ENCODE peak calls at places on chromosome 11, in seven cellular contexts. H is neural progenitor cell; F is CD8-positive, alpha-beta T cell; Y is right lobe of liver; E is HL-60; K is upper lobe of right lung; J is left ventricle myocardium inferior. W is an unnamed sample.

GRCh38 chr11:122697636-122698167 is 42.2 kb downstream of the UBASH3B start:
- DNase-seq in F (peak), E (peak), Y (no peak), K (no peak), J (no peak), H (no peak), W (no peak)

GRCh38 chr11:107157809-107158187 is 139.5 kb upstream of the GUCY1A2 start:
- DNase-seq in F (no peak), H (no peak), E (no peak), Y (no peak), K (no peak), J (no peak), W (no peak)

GRCh38 chr11:72038491-72038890 is 39.8 kb downstream of the IL18BP start:
- DNase-seq in F (no peak), Y (no peak), E (no peak), K (no peak), H (no peak), J (peak), W (no peak)

GRCh38 chr11:108324587-108324986 is 101.7 kb downstream of the ATM start:
- DNase-seq in F (no peak), Y (no peak), H (no peak), J (no peak), K (no peak), E (no peak), W (no peak)

GRCh38 chr11:121035823-121036222 is 11.9 kb downstream of the TBCEL start:
- DNase-seq in Y (no peak), E (no peak), F (no peak), H (no peak), J (no peak), K (no peak), W (no peak)

GRCh38 chr11:19240420-19241259 is at the start of gene E2F8:
- DNase-seq in K (peak), F (peak), J (peak), Y (peak), H (peak), E (peak), W (peak)

GRCh38 chr11:67731583-67731982 is 57.2 kb upstream of the ALDH3B2 start:
- DNase-seq in Y (no peak), E (no peak), J (no peak), H (no peak), F (no peak), K (no peak), W (no peak)

GRCh38 chr11:111777094-111778046 is 11.2 kb upstream of the PPP2R1B start:
- DNase-seq in H (peak), E (no peak), Y (no peak), J (no peak), F (no peak), K (no peak), W (peak)

GRCh38 chr11:94909371-94909820 is 64.0 kb downstream of the CWC15 start:
- DNase-seq in F (no peak), K (no peak), J (no peak), E (no peak), H (no peak), Y (no peak), W (no peak)

GRCh38 chr11:2549080-2549479 is 104.3 kb downstream of the KCNQ1 start:
- DNase-seq in Y (peak), F (no peak), K (no peak), E (no peak), H (no peak), J (no peak), W (no peak)

GRCh38 chr11:57904369-57904768 is 119.3 kb upstream of the OR9Q1 start:
- DNase-seq in E (no peak), K (no peak), J (no peak), Y (no peak), H (no peak), F (no peak), W (no peak)

GRCh38 chr11:78140392-78141077 is 1.1 kb upstream of the ALG8 start:
- DNase-seq in H (no peak), Y (no peak), F (no peak), E (no peak), K (no peak), J (no peak), W (no peak)

GRCh38 chr11:57444362-57445074 is 15.8 kb upstream of the RTN4RL2 start:
- DNase-seq in K (no peak), F (no peak), H (no peak), Y (no peak), E (no peak), J (no peak), W (no peak)

GRCh38 chr11:71555508-71555907 is 7.3 kb downstream of the KRTAP5-9 start:
- DNase-seq in F (no peak), K (no peak), H (no peak), J (no peak), Y (no peak), E (no peak), W (no peak)

GRCh38 chr11:18312663-18313420 is 9.1 kb downstream of the HPS5 start:
- DNase-seq in H (no peak), J (no peak), Y (no peak), F (no peak), K (no peak), E (no peak), W (no peak)

GRCh38 chr11:37830532-37830931 is 1232.5 kb upstream of the RAG2 start:
- DNase-seq in F (no peak), Y (no peak), H (no peak), E (no peak), K (no peak), J (no peak), W (no peak)

GRCh38 chr11:2293396-2294339 is 8.1 kb downstream of the C11orf21 start:
- DNase-seq in Y (no peak), K (peak), H (peak), J (no peak), F (no peak), E (no peak), W (no peak)

GRCh38 chr11:67179892-67180490 is 60.9 kb downstream of the KDM2A start:
- DNase-seq in E (no peak), K (no peak), J (no peak), Y (no peak), F (no peak), H (no peak), W (no peak)

GRCh38 chr11:57288771-57289579 is 35.8 kb downstream of the TNKS1BP1 start:
- DNase-seq in H (peak), F (no peak), K (no peak), E (no peak), J (no peak), Y (peak), W (no peak)

GRCh38 chr11:2214527-2215229 is 43.1 kb upstream of the TH start:
- DNase-seq in J (no peak), K (peak), H (no peak), Y (peak), F (no peak), E (no peak), W (no peak)

GRCh38 chr11:27100534-27100933 is 59.9 kb downstream of the BBOX1 start:
- DNase-seq in Y (no peak), H (no peak), E (no peak), F (no peak), J (no peak), K (no peak), W (no peak)

GRCh38 chr11:76810151-76810853 is 27.1 kb downstream of the TSKU start:
- DNase-seq in E (no peak), F (no peak), H (no peak), K (no peak), J (no peak), Y (no peak), W (no peak)

GRCh38 chr11:21412652-21413383 is 743.4 kb downstream of the NELL1 start:
- DNase-seq in E (no peak), J (no peak), K (no peak), F (no peak), H (no peak), Y (no peak), W (no peak)

GRCh38 chr11:2781413-2782274 is 81.8 kb upstream of the KCNQ1OT1 start:
- DNase-seq in F (no peak), Y (peak), J (peak), E (no peak), K (peak), H (no peak), W (no peak)

GRCh38 chr11:101224221-101224620 is 94.6 kb upstream of the PGR start:
- DNase-seq in E (no peak), H (no peak), J (no peak), K (no peak), F (no peak), Y (no peak), W (no peak)

DNA sequence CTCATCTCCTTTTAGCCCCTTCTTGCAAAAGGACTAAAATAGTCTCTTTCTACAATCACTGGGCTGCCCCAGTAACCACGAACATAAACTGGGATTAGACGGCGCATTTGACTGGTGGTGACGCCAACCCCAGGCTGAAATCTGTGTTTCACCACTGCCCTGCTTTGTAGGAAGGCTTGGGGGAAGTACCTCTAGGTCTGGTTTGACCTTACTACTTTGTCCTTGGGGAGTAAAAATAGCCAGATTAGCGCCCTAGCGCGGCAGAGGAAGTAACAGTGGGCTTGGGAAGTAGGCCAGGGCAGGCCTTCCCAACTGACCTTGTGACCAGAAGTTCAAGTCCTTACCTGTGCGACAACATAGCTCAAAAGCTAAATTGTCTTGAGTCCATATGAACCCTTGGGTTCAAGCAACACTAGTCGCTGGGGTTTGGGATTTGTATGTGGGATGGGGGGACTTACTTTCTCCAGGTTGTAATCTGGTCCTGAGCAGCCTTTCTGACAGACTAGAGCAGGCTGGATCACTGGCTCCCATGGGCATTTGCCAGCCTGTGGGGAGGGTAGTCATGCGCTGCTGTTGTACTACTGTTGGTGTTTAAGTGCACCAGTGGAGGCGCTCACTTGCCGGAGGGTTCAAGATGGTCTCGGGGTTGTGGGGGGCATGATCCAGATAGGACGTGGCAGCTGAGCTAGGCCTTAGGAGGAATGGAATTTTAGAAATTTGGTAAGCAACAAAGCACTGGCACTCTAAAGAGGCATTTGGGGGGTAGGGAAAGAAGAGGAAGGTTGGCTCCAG is 953 bp upstream of the PACS1 start:
- DNase-seq in E (no peak), F (peak), H (no peak), Y (peak), J (peak), K (no peak), W (peak)
- TF ChIP-seq CTCF in E (no peak), F (no peak), H (peak), Y (no peak), J (no peak), K (peak), W (peak)

GRCh38 chr11:117203069-117203407 is 3.9 kb downstream of the TAGLN start:
- DNase-seq in E (no peak), J (no peak), F (no peak), K (no peak), Y (no peak), H (no peak), W (no peak)

GRCh38 chr11:117204283-117205080 is 5.3 kb downstream of the TAGLN start:
- DNase-seq in E (no peak), H (no peak), J (no peak), F (no peak), K (no peak), Y (no peak), W (no peak)

GRCh38 chr11:117201906-117202305 is 2.7 kb downstream of the TAGLN start:
- DNase-seq in E (no peak), Y (no peak), H (no peak), K (no peak), J (no peak), F (no peak), W (no peak)

GRCh38 chr11:117202386-117203068 is 3.4 kb downstream of the TAGLN start:
- DNase-seq in K (no peak), F (no peak), E (no peak), Y (no peak), H (no peak), J (no peak), W (no peak)

GRCh38 chr11:117205211-117205818 is 6.1 kb downstream of the TAGLN start:
- DNase-seq in F (no peak), K (no peak), J (no peak), Y (no peak), H (no peak), E (no peak), W (no peak)
- H3K4me3 ChIP-seq in F (no peak), K (no peak), J (no peak), Y (no peak), H (no peak), E (no peak), W (no peak)

DNA sequence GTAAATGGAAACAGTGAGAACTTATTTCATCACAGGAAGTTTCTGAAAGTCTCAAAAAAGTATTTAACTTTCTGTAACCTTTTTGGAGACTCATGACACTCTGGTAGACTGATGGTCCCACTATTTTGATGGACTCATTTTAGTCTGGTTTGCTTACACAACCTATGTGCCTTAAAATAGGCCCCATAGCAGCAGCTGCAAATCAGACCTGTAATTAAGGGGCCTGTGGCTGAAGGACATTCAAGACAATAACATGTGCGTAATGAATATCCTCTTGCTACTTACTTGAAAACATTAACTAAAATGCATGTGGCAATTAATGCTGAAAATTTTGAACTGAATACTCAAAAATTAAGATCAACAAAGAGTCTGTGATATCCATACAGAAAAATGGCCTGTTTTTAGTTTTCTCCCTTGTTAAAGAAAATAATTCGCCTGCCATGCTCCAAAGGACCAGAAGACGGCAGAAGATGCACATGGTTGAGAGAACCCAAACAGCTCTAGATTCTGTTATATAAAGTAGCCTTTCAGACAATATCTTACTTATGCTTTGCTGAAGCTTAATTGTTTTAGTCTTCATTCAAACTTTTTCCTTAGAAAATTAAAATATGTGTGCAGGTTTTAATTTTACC is 568.5 kb downstream of the KCNA4 start:
- DNase-seq in F (no peak), H (peak), Y (no peak), J (no peak), E (no peak), K (no peak), W (no peak)
- TF ChIP-seq CTCF in F (no peak), H (peak), Y (peak), J (peak), E (peak), K (peak), W (peak)

DNA sequence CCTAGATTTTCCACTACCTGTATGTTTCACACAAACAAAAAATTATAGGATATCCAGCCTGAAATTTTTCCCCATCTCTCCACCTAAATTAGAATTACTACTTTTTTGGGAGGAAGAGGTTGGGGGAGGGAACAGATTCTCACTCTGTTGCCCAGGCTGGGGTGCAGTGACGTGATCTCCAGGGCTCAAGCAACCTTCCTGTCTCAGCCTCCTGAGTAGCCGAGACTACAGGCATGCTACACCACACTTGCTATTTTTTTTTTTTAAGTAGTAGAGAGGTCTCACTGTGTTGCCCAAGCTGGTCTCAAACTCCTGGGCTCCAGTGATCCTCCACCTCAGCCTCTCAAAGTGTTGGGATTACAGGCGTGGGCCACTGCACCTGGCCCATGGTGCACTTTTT is 9.5 kb downstream of the JAML start:
- DNase-seq in E (no peak), F (peak), Y (no peak), J (no peak), K (no peak), H (no peak), W (no peak)
- H3K4me3 ChIP-seq in E (no peak), F (no peak), Y (no peak), J (no peak), K (no peak), H (no peak), W (no peak)